ENCODE peak calls at places on chromosomes 16 and 17, in seven cellular contexts. One of them, this sample, is unnamed.

GRCh38 chr16:27317738-27318398 is 4.1 kb downstream of the IL4R start:
- DNase-seq in GM19239: no peak
- DNase-seq in naive thymus-derived CD8-positive, alpha-beta T cell: no peak
- DNase-seq in NCI-H748 treated with DMSO at 0.1 percent for 48 hours: no peak
- DNase-seq in GM12891: no peak
- DNase-seq in activated CD8-positive, alpha-beta memory T cell treated with anti-CD3 and anti-CD28 coated beads for 4 hours: peak; percentile 31
- DNase-seq in T-helper 17 cell: no peak
- DNase-seq in this sample: no peak

GRCh38 chr16:84600343-84601229 is 17.3 kb downstream of the COTL1 start:
- DNase-seq in GM19239: peak; percentile 53
- DNase-seq in naive thymus-derived CD8-positive, alpha-beta T cell: no peak
- DNase-seq in NCI-H748 treated with DMSO at 0.1 percent for 48 hours: no peak
- DNase-seq in GM12891: no peak
- DNase-seq in activated CD8-positive, alpha-beta memory T cell treated with anti-CD3 and anti-CD28 coated beads for 4 hours: no peak
- DNase-seq in T-helper 17 cell: no peak
- DNase-seq in this sample: peak; percentile 86

GRCh38 chr17:21425736-21426135 is 49.6 kb downstream of the KCNJ12 start:
- DNase-seq in GM19239: no peak
- DNase-seq in naive thymus-derived CD8-positive, alpha-beta T cell: no peak
- DNase-seq in NCI-H748 treated with DMSO at 0.1 percent for 48 hours: no peak
- DNase-seq in GM12891: no peak
- DNase-seq in activated CD8-positive, alpha-beta memory T cell treated with anti-CD3 and anti-CD28 coated beads for 4 hours: no peak
- DNase-seq in T-helper 17 cell: no peak
- DNase-seq in this sample: no peak

GRCh38 chr16:89100601-89101302 is 7.1 kb downstream of the ACSF3 start:
- DNase-seq in GM19239: no peak
- DNase-seq in naive thymus-derived CD8-positive, alpha-beta T cell: peak; percentile 48
- DNase-seq in NCI-H748 treated with DMSO at 0.1 percent for 48 hours: no peak
- DNase-seq in GM12891: no peak
- DNase-seq in activated CD8-positive, alpha-beta memory T cell treated with anti-CD3 and anti-CD28 coated beads for 4 hours: no peak
- DNase-seq in T-helper 17 cell: no peak
- DNase-seq in this sample: no peak

GRCh38 chr17:19867094-19867653 is 562 bp downstream of the ULK2 start:
- DNase-seq in GM19239: peak; percentile 47
- DNase-seq in naive thymus-derived CD8-positive, alpha-beta T cell: peak; percentile 75
- DNase-seq in NCI-H748 treated with DMSO at 0.1 percent for 48 hours: peak; percentile 59
- DNase-seq in GM12891: peak; percentile 55
- DNase-seq in activated CD8-positive, alpha-beta memory T cell treated with anti-CD3 and anti-CD28 coated beads for 4 hours: no peak
- DNase-seq in T-helper 17 cell: peak; percentile 25
- DNase-seq in this sample: peak; percentile 68

GRCh38 chr16:89709166-89709565 is 7.7 kb upstream of the SPATA2L start:
- DNase-seq in GM19239: no peak
- DNase-seq in naive thymus-derived CD8-positive, alpha-beta T cell: no peak
- DNase-seq in NCI-H748 treated with DMSO at 0.1 percent for 48 hours: no peak
- DNase-seq in GM12891: no peak
- DNase-seq in activated CD8-positive, alpha-beta memory T cell treated with anti-CD3 and anti-CD28 coated beads for 4 hours: no peak
- DNase-seq in T-helper 17 cell: no peak
- DNase-seq in this sample: no peak

GRCh38 chr16:89170346-89171215 is 967 bp upstream of the CDH15 start:
- DNase-seq in GM19239: no peak
- DNase-seq in naive thymus-derived CD8-positive, alpha-beta T cell: no peak
- DNase-seq in NCI-H748 treated with DMSO at 0.1 percent for 48 hours: peak; percentile 41
- DNase-seq in GM12891: no peak
- DNase-seq in activated CD8-positive, alpha-beta memory T cell treated with anti-CD3 and anti-CD28 coated beads for 4 hours: no peak
- DNase-seq in T-helper 17 cell: no peak
- DNase-seq in this sample: no peak

GRCh38 chr17:34499576-34499975 is 79.8 kb upstream of the TMEM132E start:
- DNase-seq in GM19239: no peak
- DNase-seq in naive thymus-derived CD8-positive, alpha-beta T cell: no peak
- DNase-seq in NCI-H748 treated with DMSO at 0.1 percent for 48 hours: no peak
- DNase-seq in GM12891: no peak
- DNase-seq in activated CD8-positive, alpha-beta memory T cell treated with anti-CD3 and anti-CD28 coated beads for 4 hours: no peak
- DNase-seq in T-helper 17 cell: no peak
- DNase-seq in this sample: peak; percentile 25

GRCh38 chr17:16269658-16270057 is 52.6 kb downstream of the PIGL start:
- DNase-seq in GM19239: no peak
- DNase-seq in naive thymus-derived CD8-positive, alpha-beta T cell: no peak
- DNase-seq in NCI-H748 treated with DMSO at 0.1 percent for 48 hours: no peak
- DNase-seq in GM12891: no peak
- DNase-seq in activated CD8-positive, alpha-beta memory T cell treated with anti-CD3 and anti-CD28 coated beads for 4 hours: no peak
- DNase-seq in T-helper 17 cell: no peak
- DNase-seq in this sample: no peak

GRCh38 chr17:35341465-35341992 is 31.9 kb downstream of the SLFN11 start:
- DNase-seq in GM19239: no peak
- DNase-seq in naive thymus-derived CD8-positive, alpha-beta T cell: no peak
- DNase-seq in NCI-H748 treated with DMSO at 0.1 percent for 48 hours: no peak
- DNase-seq in GM12891: no peak
- DNase-seq in activated CD8-positive, alpha-beta memory T cell treated with anti-CD3 and anti-CD28 coated beads for 4 hours: no peak
- DNase-seq in T-helper 17 cell: no peak
- DNase-seq in this sample: peak; percentile 36

GRCh38 chr17:79214459-79214858 is 139.8 kb downstream of the ENGASE start:
- DNase-seq in GM19239: no peak
- DNase-seq in naive thymus-derived CD8-positive, alpha-beta T cell: no peak
- DNase-seq in NCI-H748 treated with DMSO at 0.1 percent for 48 hours: no peak
- DNase-seq in GM12891: no peak
- DNase-seq in activated CD8-positive, alpha-beta memory T cell treated with anti-CD3 and anti-CD28 coated beads for 4 hours: no peak
- DNase-seq in T-helper 17 cell: no peak
- DNase-seq in this sample: no peak

GRCh38 chr17:75009139-75009724 is 3.2 kb upstream of the MRPL58 start:
- DNase-seq in GM19239: no peak
- DNase-seq in naive thymus-derived CD8-positive, alpha-beta T cell: no peak
- DNase-seq in NCI-H748 treated with DMSO at 0.1 percent for 48 hours: no peak
- DNase-seq in GM12891: no peak
- DNase-seq in activated CD8-positive, alpha-beta memory T cell treated with anti-CD3 and anti-CD28 coated beads for 4 hours: no peak
- DNase-seq in T-helper 17 cell: no peak
- DNase-seq in this sample: peak; percentile 17